ENCODE peak calls at places on chromosomes 16 and 17, in six cellular contexts. Q, J, B, X, K and P are unnamed samples.

GRCh38 chr17:41178341-41178740 is 320 bp upstream of the KRTAP4-2 start:
- DNase-seq in K (peak; percentile 30), J (no peak), Q (peak; percentile 36), X (no peak), B (no peak), P (no peak)

GRCh38 chr16:67234180-67234597 is 7.3 kb downstream of the TMEM208 start:
- DNase-seq in J (no peak), X (no peak), B (no peak), K (no peak), Q (no peak), P (no peak)

GRCh38 chr16:12323007-12323699 is 346.6 kb downstream of the SNX29 start:
- DNase-seq in Q (no peak), K (no peak), X (peak; percentile 3), J (no peak), B (peak; percentile 93), P (no peak)

GRCh38 chr16:84520778-84521770 is 16.6 kb upstream of the MEAK7 start:
- DNase-seq in X (no peak), B (no peak), K (no peak), J (peak; percentile 10), Q (no peak), P (no peak)

GRCh38 chr17:19304209-19304608 is 58.3 kb downstream of the B9D1 start:
- DNase-seq in Q (no peak), X (no peak), B (no peak), J (no peak), K (peak; percentile 40), P (no peak)

GRCh38 chr17:67629963-67630320 is 87.8 kb upstream of the NOL11 start:
- DNase-seq in B (peak; percentile 32), Q (peak; percentile 39), K (peak; percentile 83), J (peak; percentile 61), X (no peak), P (peak; percentile 60)

GRCh38 chr17:65559483-65559801 is 2.0 kb downstream of the AXIN2 start:
- DNase-seq in K (no peak), Q (no peak), J (no peak), B (no peak), X (no peak), P (no peak)

GRCh38 chr16:84729716-84730320 is 30.0 kb downstream of the USP10 start:
- DNase-seq in B (no peak), J (no peak), K (no peak), Q (no peak), X (no peak), P (no peak)

GRCh38 chr17:82613283-82614094 is 34.8 kb downstream of the WDR45B start:
- DNase-seq in X (no peak), K (no peak), J (peak; percentile 21), Q (no peak), B (no peak), P (no peak)

GRCh38 chr16:12569061-12569460 is 234.6 kb downstream of the CPPED1 start:
- DNase-seq in K (no peak), Q (no peak), X (no peak), B (no peak), J (no peak), P (no peak)

GRCh38 chr17:80292557-80292956 is 31.9 kb downstream of the RNF213 start:
- DNase-seq in B (no peak), J (no peak), X (no peak), K (no peak), Q (no peak), P (no peak)

GRCh38 chr17:61503961-61504360 is 51.7 kb downstream of the TBX4 start:
- DNase-seq in K (no peak), B (no peak), Q (no peak), X (no peak), J (no peak), P (no peak)

GRCh38 chr16:19168173-19169080 is at the start of gene SYT17:
- DNase-seq in X (no peak), K (peak; percentile 26), Q (no peak), B (no peak), J (peak; percentile 3), P (no peak)

GRCh38 chr17:50347087-50347893 is 1.4 kb downstream of the XYLT2 start:
- DNase-seq in B (no peak), J (no peak), X (no peak), Q (no peak), K (no peak), P (no peak)

GRCh38 chr16:85205747-85206471 is 93.6 kb upstream of the CIBAR2 start:
- DNase-seq in K (peak; percentile 35), Q (no peak), B (no peak), X (no peak), J (no peak), P (peak; percentile 45)

GRCh38 chr16:86665319-86665675 is 86.9 kb downstream of the FOXL1 start:
- DNase-seq in X (no peak), Q (peak; percentile 72), K (peak; percentile 44), J (no peak), B (no peak), P (no peak)

GRCh38 chr17:50514388-50514787 is 6.1 kb downstream of the MYCBPAP start:
- DNase-seq in X (no peak), B (no peak), J (no peak), Q (no peak), K (no peak), P (no peak)